ENCODE peak calls at places on chromosomes 7 and 10, in six cellular contexts. R is A549, S is HepG2, F is K562, A is NB4, Z is GM12878. C is an unnamed sample.

GRCh38 chr10:21514808-21515580 is 10.5 kb downstream of the SKIDA1 start:
- DNase-seq in R (no peak), S (no peak), F (no peak), A (no peak), Z (no peak), C (no peak)

GRCh38 chr10:131839351-131839750 is 61.5 kb upstream of the PPP2R2D start:
- DNase-seq in R (no peak), S (no peak), F (no peak), A (no peak), Z (no peak), C (no peak)

GRCh38 chr7:121442845-121443244 is 46.7 kb upstream of the FAM3C start:
- DNase-seq in R (no peak), S (no peak), F (peak), A (no peak), Z (no peak), C (no peak)

GRCh38 chr7:128697301-128697905 is 25.3 kb downstream of the GARIN1A start:
- DNase-seq in R (peak), S (peak), F (peak), A (peak), Z (no peak), C (peak)

GRCh38 chr10:102342958-102343357 is 52.5 kb upstream of the NFKB2 start:
- DNase-seq in R (no peak), S (no peak), F (no peak), A (no peak), Z (no peak), C (peak)

GRCh38 chr10:18829259-18829658 is 170.0 kb downstream of the ARL5B start:
- DNase-seq in R (no peak), S (no peak), F (no peak), A (no peak), Z (no peak), C (no peak)

GRCh38 chr10:32155075-32155516 is 98.9 kb upstream of the KIF5B start:
- DNase-seq in R (no peak), S (no peak), F (no peak), A (no peak), Z (no peak), C (peak)

GRCh38 chr7:8214162-8214897 is 47.6 kb downstream of the ICA1 start:
- DNase-seq in R (no peak), S (no peak), F (no peak), A (peak), Z (no peak), C (no peak)

GRCh38 chr7:80453699-80454340 is 58.0 kb downstream of the GNAT3 start:
- DNase-seq in R (peak), S (peak), F (no peak), A (peak), Z (no peak), C (peak)

GRCh38 chr10:73810735-73811465 is 498 bp downstream of the NDST2 start:
- DNase-seq in R (peak), S (no peak), F (peak), A (peak), Z (no peak), C (peak)

GRCh38 chr7:43092819-43093218 is 19.6 kb upstream of the HECW1 start:
- DNase-seq in R (no peak), S (no peak), F (no peak), A (no peak), Z (no peak), C (no peak)

GRCh38 chr7:91636129-91636724 is 244.3 kb downstream of the MTERF1 start:
- DNase-seq in R (peak), S (peak), F (no peak), A (peak), Z (no peak), C (peak)

GRCh38 chr7:50396856-50397255 is 53.3 kb downstream of the FIGNL1 start:
- DNase-seq in R (no peak), S (no peak), F (no peak), A (no peak), Z (no peak), C (no peak)

GRCh38 chr7:25854059-25854458 is 297.9 kb upstream of the NFE2L3 start:
- DNase-seq in R (no peak), S (no peak), F (no peak), A (peak), Z (no peak), C (peak)

GRCh38 chr7:25858200-25858561 is 293.8 kb upstream of the NFE2L3 start:
- DNase-seq in R (no peak), S (no peak), F (no peak), A (no peak), Z (no peak), C (no peak)

GRCh38 chr7:25854608-25855497 is 297.1 kb upstream of the NFE2L3 start:
- DNase-seq in R (peak), S (peak), F (peak), A (peak), Z (no peak), C (peak)

GRCh38 chr7:25857376-25858067 is 294.5 kb upstream of the NFE2L3 start:
- DNase-seq in R (peak), S (no peak), F (peak), A (peak), Z (no peak), C (no peak)

GRCh38 chr7:25856056-25856780 is 295.8 kb upstream of the NFE2L3 start:
- DNase-seq in R (no peak), S (no peak), F (no peak), A (peak), Z (no peak), C (no peak)
- TF ChIP-seq MYC in R (no peak), S (no peak), F (no peak), A (no peak), Z (no peak), C (no peak)

GRCh38 chr7:127066974-127067373 is 185.8 kb downstream of the GRM8 start:
- DNase-seq in R (peak), S (peak), F (no peak), A (peak), Z (no peak), C (no peak)
- TF ChIP-seq CTCF in R (no peak), S (peak), F (no peak), A (peak), Z (no peak), C (no peak)

GRCh38 chr7:4147931-4148620 is 534.0 kb upstream of the FOXK1 start:
- DNase-seq in R (no peak), S (no peak), F (no peak), A (no peak), Z (no peak), C (no peak)
- TF ChIP-seq MYC in R (no peak), S (no peak), F (no peak), A (no peak), Z (no peak), C (no peak)

GRCh38 chr7:82599910-82600309 is 156.3 kb upstream of the CACNA2D1 start:
- DNase-seq in R (no peak), S (no peak), F (no peak), A (no peak), Z (no peak), C (no peak)

GRCh38 chr7:82605247-82605864 is 161.8 kb upstream of the CACNA2D1 start:
- DNase-seq in R (peak), S (peak), F (peak), A (peak), Z (no peak), C (peak)

GRCh38 chr7:82598958-82599357 is 155.4 kb upstream of the CACNA2D1 start:
- DNase-seq in R (no peak), S (no peak), F (no peak), A (peak), Z (no peak), C (peak)

GRCh38 chr7:82602066-82602465 is 158.5 kb upstream of the CACNA2D1 start:
- DNase-seq in R (no peak), S (no peak), F (no peak), A (no peak), Z (no peak), C (no peak)

DNA sequence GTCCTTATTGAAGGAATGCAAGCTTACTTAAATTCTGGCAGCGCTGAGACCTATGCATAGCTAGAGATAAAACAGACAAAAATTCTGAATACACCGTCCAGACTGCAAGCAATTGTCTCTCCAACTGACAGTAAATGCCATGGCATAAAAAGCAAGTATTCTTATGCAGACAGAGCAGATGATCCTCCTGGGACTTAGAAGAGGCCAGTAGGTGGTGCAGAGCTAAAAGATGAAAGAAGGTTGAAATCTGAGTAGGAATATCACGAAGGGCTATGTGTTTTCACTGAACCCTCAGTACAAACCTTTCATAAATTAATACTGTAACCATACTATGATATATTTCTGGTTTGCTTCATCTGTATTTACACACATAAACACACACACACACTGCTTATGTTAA is 157.0 kb upstream of the CACNA2D1 start:
- DNase-seq in R (peak), S (no peak), F (no peak), A (peak), Z (no peak), C (no peak)
- TF ChIP-seq CTCF in R (peak), S (no peak), F (no peak), A (no peak), Z (no peak), C (no peak)

GRCh38 chr7:133344275-133344674 is 91.4 kb downstream of the EXOC4 start:
- DNase-seq in R (no peak), S (no peak), F (no peak), A (peak), Z (no peak), C (peak)
- TF ChIP-seq MYC in R (no peak), S (no peak), F (no peak), A (no peak), Z (no peak), C (no peak)

GRCh38 chr7:118250860-118251494 is 26.5 kb downstream of the ANKRD7 start:
- DNase-seq in R (no peak), S (no peak), F (no peak), A (no peak), Z (no peak), C (no peak)
- TF ChIP-seq CTCF in R (peak), S (no peak), F (peak), A (peak), Z (peak), C (no peak)

DNA sequence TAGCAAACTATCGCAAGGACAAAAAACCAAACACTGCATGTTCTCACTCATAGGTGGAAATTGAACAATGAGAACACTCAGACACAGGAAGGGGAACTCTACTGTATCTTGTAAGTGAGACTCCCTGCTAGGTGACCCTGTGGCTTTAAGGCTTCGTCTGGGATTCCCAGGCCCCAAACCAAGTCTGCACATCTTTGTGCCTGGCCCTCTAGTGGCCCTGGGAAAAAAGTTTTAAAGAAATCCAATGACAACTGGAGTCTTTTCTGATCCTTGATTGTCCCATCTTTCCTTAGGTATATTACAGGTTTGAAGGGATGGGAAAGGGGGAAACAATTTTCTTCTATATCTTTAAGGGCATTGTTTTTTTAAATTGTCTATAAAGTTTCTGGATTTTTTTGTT is 10.6 kb upstream of the LIPM start:
- DNase-seq in R (peak), S (peak), F (no peak), A (peak), Z (peak), C (peak)
- TF ChIP-seq MYC in R (no peak), S (no peak), F (no peak), A (no peak), Z (no peak), C (no peak)

GRCh38 chr7:139018910-139019309 is 16.9 kb downstream of the ZC3HAV1L start:
- DNase-seq in R (no peak), S (no peak), F (peak), A (no peak), Z (no peak), C (no peak)

GRCh38 chr7:139026551-139026950 is 9.3 kb downstream of the ZC3HAV1L start:
- DNase-seq in R (no peak), S (no peak), F (no peak), A (no peak), Z (no peak), C (no peak)

GRCh38 chr7:139022286-139022685 is 13.6 kb downstream of the ZC3HAV1L start:
- DNase-seq in R (no peak), S (no peak), F (no peak), A (no peak), Z (no peak), C (no peak)

DNA sequence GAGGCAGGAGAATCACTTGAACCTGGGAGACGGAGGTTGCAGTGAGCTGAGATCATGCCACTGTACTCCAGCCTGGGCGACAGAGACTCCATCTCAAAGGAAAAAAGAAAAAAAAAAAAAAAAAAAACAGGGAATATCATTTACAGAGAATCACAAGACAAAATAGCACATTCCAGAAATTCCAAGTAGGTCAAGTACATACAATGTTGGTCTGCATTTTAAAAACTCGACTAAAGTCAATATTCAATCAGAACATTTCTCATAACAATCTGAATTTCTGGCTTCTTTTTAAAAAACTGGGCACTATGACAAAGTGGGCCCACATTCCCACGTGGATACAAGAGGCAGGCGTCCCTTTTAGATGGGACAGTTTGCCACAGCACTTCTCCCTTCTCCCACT is 12.8 kb downstream of the ZC3HAV1L start:
- DNase-seq in R (no peak), S (no peak), F (no peak), A (no peak), Z (no peak), C (no peak)
- TF ChIP-seq CTCF in R (no peak), S (no peak), F (no peak), A (no peak), Z (no peak), C (no peak)

DNA sequence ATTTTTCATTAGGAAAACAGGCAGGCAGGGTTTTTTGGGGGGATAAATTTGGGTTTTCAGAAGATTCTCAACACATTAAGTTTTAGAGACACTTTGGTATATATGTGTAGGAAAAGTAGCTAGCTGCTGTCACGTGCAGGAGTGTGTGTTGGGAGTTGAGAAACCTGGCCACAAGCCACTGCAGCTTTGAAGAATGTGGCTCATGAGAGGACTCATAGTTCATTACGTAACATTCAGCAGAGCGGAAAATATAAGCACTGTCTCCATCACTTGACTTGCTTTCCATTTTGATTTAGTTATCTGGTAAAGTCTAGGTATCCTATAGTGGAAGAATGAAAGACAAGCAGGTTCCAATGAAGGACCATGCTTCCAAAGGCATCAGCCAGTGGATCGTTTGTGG is 31.2 kb downstream of the SMNDC1 start:
- DNase-seq in R (peak), S (peak), F (no peak), A (peak), Z (peak), C (no peak)
- TF ChIP-seq MYC in R (no peak), S (no peak), F (no peak), A (peak), Z (no peak), C (no peak)